ENCODE peak calls at places on chromosomes 12 and 14, in nine cellular contexts. J is sciatic nerve; P is stimulated activated memory B cell treated with anti-CD40 and anti-IgM and Interleukin-4, amounts not matched to agents 10 μg/mL and 1 μg/mL and 100 μg/mL, for 72 hours; C is activated naive CD8-positive, alpha-beta T cell treated with anti-CD3 and anti-CD28 coated beads, Interleukin-2, amount 10 ng/mL, durations not matched to agents 7 days and 5 days; R is pancreas; S is activated CD4-positive, alpha-beta T cell treated with anti-CD3 and anti-CD28 coated beads for 36 hours; N is central memory CD8-positive, alpha-beta T cell; Y is upper lobe of right lung; L is left cardiac atrium. G is an unnamed sample.

GRCh38 chr12:107843351-107844311 is 69.1 kb downstream of the ASCL4 start:
- ATAC-seq in C (no peak), P (no peak), Y (peak), S (no peak), J (peak), L (peak), N (no peak), R (peak), G (no peak)

GRCh38 chr14:29724991-29725390 is 202.7 kb downstream of the PRKD1 start:
- ATAC-seq in N (no peak), R (peak), S (no peak), C (no peak), J (peak), P (no peak), Y (peak), L (peak), G (no peak)

GRCh38 chr12:38555620-38556596 is 239.3 kb downstream of the ALG10B start:
- ATAC-seq in N (no peak), P (no peak), Y (peak), S (no peak), R (no peak), J (no peak), L (no peak), C (no peak), G (no peak)

GRCh38 chr12:44217146-44217883 is 381.4 kb downstream of the TMEM117 start:
- ATAC-seq in S (no peak), C (no peak), J (no peak), N (no peak), Y (no peak), L (no peak), R (no peak), P (no peak), G (no peak)

GRCh38 chr14:73426877-73427276 is 31.5 kb downstream of the NUMB start:
- ATAC-seq in P (peak), Y (peak), R (peak), L (no peak), N (no peak), J (no peak), S (no peak), C (no peak), G (peak)

GRCh38 chr14:68987653-68988036 is 8.5 kb upstream of the ACTN1 start:
- ATAC-seq in J (no peak), Y (peak), P (no peak), S (no peak), N (no peak), R (no peak), C (no peak), L (no peak), G (no peak)

GRCh38 chr14:101851716-101852395 is 90.3 kb downstream of the PPP2R5C start:
- ATAC-seq in R (peak), Y (peak), P (peak), S (no peak), C (no peak), J (no peak), N (no peak), L (no peak), G (peak)

GRCh38 chr12:1469063-1469462 is 125.3 kb downstream of the FBXL14 start:
- ATAC-seq in L (peak), J (peak), R (no peak), N (no peak), P (no peak), C (no peak), S (no peak), Y (no peak), G (no peak)

GRCh38 chr12:105077435-105077834 is 6.8 kb downstream of the ALDH1L2 start:
- ATAC-seq in Y (no peak), L (peak), N (no peak), C (no peak), R (no peak), P (no peak), J (peak), S (no peak), G (no peak)

GRCh38 chr12:13103391-13104033 is at the start of gene GSG1:
- ATAC-seq in S (peak), R (no peak), J (no peak), P (no peak), C (no peak), L (no peak), N (no peak), Y (no peak), G (no peak)

GRCh38 chr12:127550271-127550670 is 716.7 kb upstream of the TMEM132C start:
- ATAC-seq in R (no peak), L (no peak), Y (no peak), C (no peak), P (no peak), S (no peak), N (no peak), J (no peak), G (no peak)

GRCh38 chr12:68468036-68468435 is 135.9 kb upstream of the MDM1 start:
- ATAC-seq in S (no peak), N (no peak), L (no peak), C (no peak), Y (no peak), R (no peak), P (no peak), J (no peak), G (no peak)

GRCh38 chr12:130873825-130874224 is 2.0 kb downstream of the RAN start:
- ATAC-seq in Y (no peak), L (no peak), P (no peak), N (no peak), J (no peak), C (no peak), S (peak), R (no peak), G (no peak)

GRCh38 chr12:53997324-53998173 is 2.4 kb upstream of the HOXC9 start:
- ATAC-seq in P (no peak), J (no peak), C (no peak), N (no peak), Y (no peak), R (no peak), L (no peak), S (no peak), G (no peak)

GRCh38 chr12:93323625-93324165 is 54.0 kb upstream of the NUDT4 start:
- ATAC-seq in P (no peak), J (no peak), N (no peak), C (no peak), R (no peak), L (peak), Y (no peak), S (no peak), G (no peak)

GRCh38 chr12:116196226-116196625 is 81.3 kb downstream of the MED13L start:
- ATAC-seq in S (no peak), N (no peak), R (no peak), Y (no peak), C (no peak), L (no peak), J (no peak), P (no peak), G (no peak)

GRCh38 chr14:24843494-24843893 is 206.5 kb downstream of the STXBP6 start:
- ATAC-seq in S (no peak), J (no peak), P (no peak), R (peak), Y (peak), N (no peak), C (no peak), L (no peak), G (no peak)

GRCh38 chr12:53754196-53754595 is 2.4 kb upstream of the CISTR start:
- ATAC-seq in S (no peak), J (no peak), R (no peak), P (peak), C (no peak), N (no peak), L (no peak), Y (no peak), G (no peak)

GRCh38 chr12:75086086-75087038 is 123.3 kb downstream of the KCNC2 start:
- ATAC-seq in Y (no peak), J (no peak), R (no peak), L (no peak), N (no peak), S (peak), P (no peak), C (no peak), G (no peak)

GRCh38 chr12:132428872-132429121 is 61.2 kb upstream of the FBRSL1 start:
- ATAC-seq in L (no peak), Y (no peak), J (no peak), S (no peak), P (no peak), C (no peak), N (no peak), R (no peak), G (no peak)

GRCh38 chr12:19179986-19180385 is 50.5 kb downstream of the PLEKHA5 start:
- ATAC-seq in C (no peak), L (no peak), S (no peak), J (no peak), P (no peak), N (no peak), Y (no peak), R (no peak), G (no peak)

GRCh38 chr14:105529506-105530445 is 3.4 kb downstream of the TMEM121 start:
- ATAC-seq in Y (no peak), J (no peak), N (no peak), P (no peak), L (no peak), R (no peak), C (peak), S (peak), G (no peak)

GRCh38 chr14:76293923-76294322 is 82.0 kb upstream of the ESRRB start:
- ATAC-seq in L (no peak), P (no peak), C (no peak), N (no peak), J (no peak), R (peak), Y (no peak), S (no peak), G (no peak)

GRCh38 chr12:122593910-122594309 is 66.9 kb downstream of the KNTC1 start:
- ATAC-seq in Y (no peak), L (no peak), C (no peak), P (no peak), J (no peak), S (peak), N (no peak), R (no peak), G (no peak)

G was measured in gastroesophageal sphincter.